ENCODE peak calls at places on chromosomes 7 and 10, in nine cellular contexts. One of them, this sample, is unnamed.

GRCh38 chr7:17109017-17109416 is 189.4 kb upstream of the AHR start:
- DNase-seq in A673: no peak
- DNase-seq in pulmonary artery endothelial cell: no peak
- DNase-seq in right atrium auricular region: no peak
- DNase-seq in CD8-positive, alpha-beta memory T cell: no peak
- DNase-seq in nucleus accumbens: no peak
- DNase-seq in cardiac muscle cell: no peak
- DNase-seq in SHP77 treated with DMSO at 0.1 percent for 48 hours: no peak
- DNase-seq in stimulated activated naive CD8-positive, alpha-beta T cell treated with anti-CD3 and anti-CD28 coated beads, Interleukin-15, amount 100 ng/mL, for 72 hours: no peak
- DNase-seq in this sample: no peak

GRCh38 chr7:157151626-157152339 is 13.1 kb downstream of the UBE3C start:
- DNase-seq in SHP77 treated with DMSO at 0.1 percent for 48 hours: no peak
- DNase-seq in stimulated activated naive CD8-positive, alpha-beta T cell treated with anti-CD3 and anti-CD28 coated beads, Interleukin-15, amount 100 ng/mL, for 72 hours: no peak
- DNase-seq in CD8-positive, alpha-beta memory T cell: no peak
- DNase-seq in cardiac muscle cell: no peak
- DNase-seq in A673: no peak
- DNase-seq in right atrium auricular region: no peak
- DNase-seq in nucleus accumbens: no peak
- DNase-seq in pulmonary artery endothelial cell: no peak
- DNase-seq in this sample: no peak

GRCh38 chr10:36254191-36254590 is 612.1 kb upstream of the FZD8 start:
- DNase-seq in CD8-positive, alpha-beta memory T cell: no peak
- DNase-seq in SHP77 treated with DMSO at 0.1 percent for 48 hours: no peak
- DNase-seq in A673: peak; percentile 60
- DNase-seq in right atrium auricular region: peak; percentile 73
- DNase-seq in nucleus accumbens: no peak
- DNase-seq in pulmonary artery endothelial cell: peak; percentile 20
- DNase-seq in stimulated activated naive CD8-positive, alpha-beta T cell treated with anti-CD3 and anti-CD28 coated beads, Interleukin-15, amount 100 ng/mL, for 72 hours: no peak
- DNase-seq in cardiac muscle cell: peak; percentile 12
- DNase-seq in this sample: no peak

GRCh38 chr10:97520978-97521761 is 22.4 kb downstream of the UBTD1 start:
- DNase-seq in nucleus accumbens: no peak
- DNase-seq in right atrium auricular region: no peak
- DNase-seq in CD8-positive, alpha-beta memory T cell: no peak
- DNase-seq in stimulated activated naive CD8-positive, alpha-beta T cell treated with anti-CD3 and anti-CD28 coated beads, Interleukin-15, amount 100 ng/mL, for 72 hours: no peak
- DNase-seq in cardiac muscle cell: no peak
- DNase-seq in pulmonary artery endothelial cell: no peak
- DNase-seq in SHP77 treated with DMSO at 0.1 percent for 48 hours: no peak
- DNase-seq in A673: no peak
- DNase-seq in this sample: no peak

GRCh38 chr10:86257683-86258082 is 108.9 kb downstream of the GRID1 start:
- DNase-seq in nucleus accumbens: no peak
- DNase-seq in SHP77 treated with DMSO at 0.1 percent for 48 hours: no peak
- DNase-seq in cardiac muscle cell: no peak
- DNase-seq in pulmonary artery endothelial cell: no peak
- DNase-seq in CD8-positive, alpha-beta memory T cell: no peak
- DNase-seq in A673: peak; percentile 31
- DNase-seq in right atrium auricular region: no peak
- DNase-seq in stimulated activated naive CD8-positive, alpha-beta T cell treated with anti-CD3 and anti-CD28 coated beads, Interleukin-15, amount 100 ng/mL, for 72 hours: no peak
- DNase-seq in this sample: peak; percentile 29

GRCh38 chr10:98119891-98120290 is 14.6 kb upstream of the R3HCC1L start:
- DNase-seq in A673: no peak
- DNase-seq in CD8-positive, alpha-beta memory T cell: no peak
- DNase-seq in pulmonary artery endothelial cell: no peak
- DNase-seq in cardiac muscle cell: no peak
- DNase-seq in SHP77 treated with DMSO at 0.1 percent for 48 hours: no peak
- DNase-seq in right atrium auricular region: no peak
- DNase-seq in stimulated activated naive CD8-positive, alpha-beta T cell treated with anti-CD3 and anti-CD28 coated beads, Interleukin-15, amount 100 ng/mL, for 72 hours: no peak
- DNase-seq in nucleus accumbens: no peak
- DNase-seq in this sample: no peak

GRCh38 chr10:97180986-97181385 is 4.8 kb downstream of the SLIT1 start:
- DNase-seq in nucleus accumbens: no peak
- DNase-seq in CD8-positive, alpha-beta memory T cell: no peak
- DNase-seq in SHP77 treated with DMSO at 0.1 percent for 48 hours: no peak
- DNase-seq in stimulated activated naive CD8-positive, alpha-beta T cell treated with anti-CD3 and anti-CD28 coated beads, Interleukin-15, amount 100 ng/mL, for 72 hours: no peak
- DNase-seq in right atrium auricular region: no peak
- DNase-seq in A673: no peak
- DNase-seq in pulmonary artery endothelial cell: no peak
- DNase-seq in cardiac muscle cell: no peak
- DNase-seq in this sample: no peak

GRCh38 chr7:127949670-127950069 is 81.6 kb downstream of the LRRC4 start:
- DNase-seq in stimulated activated naive CD8-positive, alpha-beta T cell treated with anti-CD3 and anti-CD28 coated beads, Interleukin-15, amount 100 ng/mL, for 72 hours: no peak
- DNase-seq in A673: no peak
- DNase-seq in nucleus accumbens: no peak
- DNase-seq in SHP77 treated with DMSO at 0.1 percent for 48 hours: no peak
- DNase-seq in right atrium auricular region: no peak
- DNase-seq in pulmonary artery endothelial cell: no peak
- DNase-seq in CD8-positive, alpha-beta memory T cell: no peak
- DNase-seq in cardiac muscle cell: no peak
- DNase-seq in this sample: no peak

GRCh38 chr10:68987611-68988010 is 992 bp upstream of the KIFBP start:
- DNase-seq in CD8-positive, alpha-beta memory T cell: no peak
- DNase-seq in cardiac muscle cell: no peak
- DNase-seq in right atrium auricular region: no peak
- DNase-seq in nucleus accumbens: no peak
- DNase-seq in SHP77 treated with DMSO at 0.1 percent for 48 hours: no peak
- DNase-seq in stimulated activated naive CD8-positive, alpha-beta T cell treated with anti-CD3 and anti-CD28 coated beads, Interleukin-15, amount 100 ng/mL, for 72 hours: no peak
- DNase-seq in pulmonary artery endothelial cell: no peak
- DNase-seq in A673: no peak
- DNase-seq in this sample: no peak

GRCh38 chr7:106952658-106953231 is 87.7 kb downstream of the PIK3CG start:
- DNase-seq in cardiac muscle cell: no peak
- DNase-seq in stimulated activated naive CD8-positive, alpha-beta T cell treated with anti-CD3 and anti-CD28 coated beads, Interleukin-15, amount 100 ng/mL, for 72 hours: no peak
- DNase-seq in right atrium auricular region: no peak
- DNase-seq in nucleus accumbens: no peak
- DNase-seq in CD8-positive, alpha-beta memory T cell: no peak
- DNase-seq in A673: no peak
- DNase-seq in pulmonary artery endothelial cell: no peak
- DNase-seq in SHP77 treated with DMSO at 0.1 percent for 48 hours: no peak
- DNase-seq in this sample: no peak

GRCh38 chr7:121994625-121995410 is 121.9 kb downstream of the PTPRZ1 start:
- DNase-seq in A673: peak; percentile 85
- DNase-seq in stimulated activated naive CD8-positive, alpha-beta T cell treated with anti-CD3 and anti-CD28 coated beads, Interleukin-15, amount 100 ng/mL, for 72 hours: peak; percentile 18
- DNase-seq in cardiac muscle cell: peak; percentile 79
- DNase-seq in pulmonary artery endothelial cell: peak; percentile 45
- DNase-seq in nucleus accumbens: no peak
- DNase-seq in SHP77 treated with DMSO at 0.1 percent for 48 hours: peak; percentile 54
- DNase-seq in CD8-positive, alpha-beta memory T cell: no peak
- DNase-seq in right atrium auricular region: peak; percentile 64
- DNase-seq in this sample: no peak

GRCh38 chr7:48454750-48455192 is 283.5 kb downstream of the ABCA13 start:
- DNase-seq in stimulated activated naive CD8-positive, alpha-beta T cell treated with anti-CD3 and anti-CD28 coated beads, Interleukin-15, amount 100 ng/mL, for 72 hours: no peak
- DNase-seq in pulmonary artery endothelial cell: no peak
- DNase-seq in CD8-positive, alpha-beta memory T cell: no peak
- DNase-seq in A673: no peak
- DNase-seq in right atrium auricular region: no peak
- DNase-seq in cardiac muscle cell: no peak
- DNase-seq in nucleus accumbens: no peak
- DNase-seq in SHP77 treated with DMSO at 0.1 percent for 48 hours: peak; percentile 16
- DNase-seq in this sample: no peak

This sample was measured in vagina.